ENCODE peak calls at places on chromosomes 3 and 15, in nine cellular contexts. R is A549, E is fibroblast of lung, P is Panc1, Q is upper lobe of right lung, O is astrocyte, G is pancreas, L is mammary epithelial cell, W is hepatocyte. Z is an unnamed sample.
A peak's percentile ranks its signal among the peaks of the same experiment; 100 is the strongest.

GRCh38 chr15:90629217-90629616 is 87.9 kb upstream of the BLM start:
- DNase-seq in P (no peak), L (no peak), W (no peak), R (no peak), Q (peak; percentile 16), E (no peak), O (no peak), G (no peak), Z (no peak)

GRCh38 chr15:51759557-51760070 is 8.2 kb downstream of the TMOD2 start:
- DNase-seq in Q (peak; percentile 67), G (no peak), R (no peak), O (peak; percentile 93), W (peak; percentile 43), P (no peak), L (peak; percentile 59), E (peak; percentile 97), Z (no peak)

GRCh38 chr3:76122007-76122406 is 336.7 kb upstream of the ZNF717 start:
- DNase-seq in R (no peak), P (no peak), W (no peak), G (no peak), Q (no peak), L (no peak), O (peak; percentile 23), E (peak; percentile 18), Z (no peak)

GRCh38 chr3:9340450-9341009 is 22.3 kb upstream of the THUMPD3 start:
- DNase-seq in Q (no peak), R (peak; percentile 62), O (peak; percentile 85), G (no peak), L (peak; percentile 77), P (peak; percentile 17), W (peak; percentile 53), E (peak; percentile 69), Z (no peak)

GRCh38 chr15:80076321-80077318 is 17.1 kb downstream of the ZFAND6 start:
- DNase-seq in E (peak; percentile 20), W (no peak), R (no peak), G (no peak), Q (no peak), L (no peak), P (no peak), O (peak; percentile 59), Z (peak; percentile 48)

GRCh38 chr15:59687831-59688230 is 1.3 kb downstream of the BNIP2 start:
- DNase-seq in L (no peak), R (no peak), Q (no peak), O (peak; percentile 20), G (no peak), P (no peak), W (no peak), E (peak; percentile 22), Z (peak; percentile 18)

GRCh38 chr3:41682996-41683395 is 278.9 kb downstream of the ULK4 start:
- DNase-seq in E (peak; percentile 79), R (no peak), O (peak; percentile 95), P (no peak), Q (no peak), L (peak; percentile 72), G (no peak), W (no peak), Z (no peak)

GRCh38 chr15:74825895-74826294 is 532 bp upstream of the CPLX3 start:
- DNase-seq in L (no peak), R (no peak), G (no peak), O (no peak), E (no peak), Q (no peak), W (no peak), P (no peak), Z (no peak)

GRCh38 chr3:28279770-28280169 is 38.4 kb downstream of the CMC1 start:
- DNase-seq in L (no peak), O (peak; percentile 6), P (no peak), Q (no peak), E (peak; percentile 76), W (no peak), G (no peak), R (no peak), Z (no peak)

GRCh38 chr15:76285241-76285825 is 25.9 kb downstream of the ETFA start:
- DNase-seq in E (peak; percentile 24), R (peak; percentile 53), W (no peak), L (peak; percentile 5), G (no peak), P (no peak), Q (no peak), O (no peak), Z (no peak)

GRCh38 chr3:100869787-100870186 is 123.4 kb downstream of the ABI3BP start:
- DNase-seq in E (peak; percentile 91), R (no peak), G (no peak), Q (no peak), P (no peak), W (no peak), L (no peak), O (peak; percentile 10), Z (no peak)

DNA sequence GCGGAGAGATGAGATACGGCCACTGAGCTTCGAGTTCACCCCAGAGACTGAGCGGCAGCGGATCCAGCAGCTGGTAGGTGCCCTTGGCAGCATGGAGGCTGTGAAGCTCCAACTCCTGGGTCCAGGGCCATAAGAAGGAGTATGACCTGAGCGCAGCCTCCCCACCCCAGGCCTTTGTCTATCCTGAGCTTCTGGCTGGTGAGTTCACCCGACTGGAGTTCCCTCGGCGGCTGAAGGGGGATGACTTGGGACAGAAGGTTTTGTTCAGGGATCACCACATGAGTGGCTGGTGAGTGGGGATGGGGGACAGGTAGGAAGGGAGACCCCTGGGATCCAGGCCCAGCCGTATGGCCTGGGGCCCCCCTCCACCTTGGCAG is 2.6 kb downstream of the PPM1M start:
- DNase-seq in L (no peak), O (no peak), P (no peak), R (no peak), G (no peak), Q (peak; percentile 52), W (no peak), E (no peak), Z (no peak)
- H3K4me1 ChIP-seq in L (peaks cover 25% of the 10 kb centered on the region), O (peaks cover 20% of the 10 kb centered on the region), P (no peaks in the 10 kb centered on the region), R (peaks cover 5% of the 10 kb centered on the region), G (peaks cover 3% of the 10 kb centered on the region), Q (peaks cover 28% of the 10 kb centered on the region), W (peaks cover 17% of the 10 kb centered on the region), E (peaks cover 2% of the 10 kb centered on the region), Z (peaks cover 4% of the 10 kb centered on the region)

DNA sequence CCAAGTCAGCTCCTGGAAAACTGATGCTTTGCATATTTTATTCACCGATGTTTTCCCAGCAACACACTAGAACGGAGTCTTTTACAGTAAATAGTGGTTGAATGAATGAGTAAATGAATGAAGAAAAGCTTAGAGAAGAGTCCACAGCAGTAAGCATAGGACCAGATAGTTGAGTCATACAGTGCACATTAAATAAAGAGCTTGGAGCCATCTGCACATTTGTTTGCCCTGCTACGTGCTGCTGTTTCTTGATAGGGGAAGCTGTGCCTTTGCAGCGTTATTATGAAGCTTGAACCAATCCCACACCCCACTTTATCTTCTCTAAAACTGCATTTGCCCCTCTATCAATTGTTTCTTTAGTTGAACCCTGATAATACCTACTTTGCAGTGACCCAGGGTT is 1.2 kb downstream of the FAM98B start:
- DNase-seq in G (no peak), E (no peak), P (no peak), W (no peak), Q (no peak), L (no peak), R (no peak), O (no peak), Z (no peak)
- H3K4me3 ChIP-seq in G (peak overlapping the region; percentile 73), E (peak overlapping the region; percentile 94), P (peak overlapping the region; percentile 99), W (peak overlapping the region; percentile 83), Q (peak overlapping the region; percentile 84), L (peak overlapping the region; percentile 100), R (peak overlapping the region; percentile 85), O (peak overlapping the region; percentile 85), Z (peak overlapping the region; percentile 82)

DNA sequence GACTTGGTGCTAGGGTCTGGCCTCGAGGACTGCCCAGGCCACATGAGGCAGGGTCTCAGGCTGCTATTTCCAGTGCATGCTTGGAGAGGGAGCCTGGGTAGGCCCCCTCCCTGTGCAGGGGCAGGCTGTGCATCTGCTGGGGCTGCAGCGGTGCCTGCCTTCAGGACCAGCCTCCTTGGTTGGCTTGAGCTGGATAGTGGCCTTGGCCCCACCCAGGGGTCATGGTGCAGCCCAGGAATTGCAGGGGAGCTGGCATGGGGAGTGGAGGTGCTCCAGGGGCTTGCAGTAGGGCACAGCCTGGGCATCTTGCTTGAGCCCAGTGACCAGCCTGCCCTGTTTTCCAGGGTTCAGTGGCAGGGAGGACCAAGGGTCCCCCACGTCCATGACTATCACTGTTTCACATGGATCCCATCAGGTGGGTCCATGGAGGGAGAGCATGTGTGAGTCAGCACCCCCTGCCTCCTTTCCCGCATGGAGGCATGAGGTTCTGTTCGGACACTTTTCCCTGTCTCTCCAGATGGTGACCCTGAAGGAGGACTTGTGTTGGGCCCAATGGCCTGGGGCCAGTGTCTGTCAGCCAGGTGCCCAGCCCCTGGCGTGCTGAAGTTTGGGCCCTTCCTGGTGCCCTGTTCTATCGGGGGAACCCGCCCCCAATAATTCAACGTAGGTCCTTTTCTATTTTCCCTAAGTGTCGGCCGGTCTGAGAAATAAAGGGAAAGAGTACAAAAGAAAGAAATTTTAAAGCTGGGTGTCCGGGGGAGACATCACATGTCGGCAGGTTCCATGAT is 218.6 kb downstream of the SNRPN start:
- DNase-seq in P (no peak), R (no peak), Q (peak; percentile 29), W (no peak), E (no peak), L (no peak), G (no peak), O (no peak), Z (no peak)
- H3K9me3 ChIP-seq in P (no peaks in the 10 kb centered on the region), R (no peaks in the 10 kb centered on the region), Q (peaks cover 26% of the 10 kb centered on the region), W (peaks cover 3% of the 10 kb centered on the region), E (no peaks in the 10 kb centered on the region), L (peaks cover 46% of the 10 kb centered on the region), G (no peaks in the 10 kb centered on the region), O (peaks cover 27% of the 10 kb centered on the region), Z (no peaks in the 10 kb centered on the region)

GRCh38 chr3:187520027-187520945 is 149.9 kb downstream of the SST start:
- DNase-seq in G (peak; percentile 3), L (no peak), W (peak; percentile 9), R (no peak), O (peak; percentile 24), Q (no peak), E (no peak), P (no peak), Z (no peak)

GRCh38 chr3:187522890-187523289 is 147.3 kb downstream of the SST start:
- DNase-seq in Q (no peak), L (no peak), P (no peak), G (no peak), W (no peak), E (no peak), O (no peak), R (no peak), Z (no peak)

GRCh38 chr3:187519428-187519890 is 150.7 kb downstream of the SST start:
- DNase-seq in Q (no peak), E (no peak), P (no peak), W (no peak), G (no peak), O (peak; percentile 74), L (no peak), R (no peak), Z (peak; percentile 22)

GRCh38 chr3:187521546-187521945 is 148.6 kb downstream of the SST start:
- DNase-seq in W (no peak), L (no peak), R (no peak), Q (no peak), E (no peak), G (no peak), P (no peak), O (no peak), Z (no peak)

GRCh38 chr3:187522293-187522692 is 147.9 kb downstream of the SST start:
- DNase-seq in R (no peak), L (no peak), G (no peak), Q (no peak), P (no peak), W (no peak), O (no peak), E (no peak), Z (no peak)
- H3K4me1 ChIP-seq in R (no peaks in the 10 kb centered on the region), L (no peaks in the 10 kb centered on the region), G (no peaks in the 10 kb centered on the region), Q (no peaks in the 10 kb centered on the region), P (no peaks in the 10 kb centered on the region), W (peaks cover 19% of the 10 kb centered on the region), O (peaks cover 18% of the 10 kb centered on the region), E (no peaks in the 10 kb centered on the region), Z (peaks cover 6% of the 10 kb centered on the region)

GRCh38 chr3:56795807-56796185 is 6.0 kb downstream of the ARHGEF3 start:
- DNase-seq in O (no peak), E (no peak), W (no peak), Q (no peak), P (no peak), L (no peak), R (no peak), G (no peak), Z (no peak)
- H3K4me3 ChIP-seq in O (no peak overlapping the region), E (no peak overlapping the region), W (no peak overlapping the region), Q (no peak overlapping the region), P (no peak overlapping the region), L (no peak overlapping the region), R (no peak overlapping the region), G (no peak overlapping the region), Z (no peak overlapping the region)